ENCODE peak calls at places on chromosomes 12 and 14, in four cellular contexts. I, G, W and B are unnamed samples.

GRCh38 chr12:125436686-125437085 is 371.5 kb downstream of the AACS start:
- DNase-seq in I (no peak), W (no peak), G (no peak), B (no peak)

GRCh38 chr14:31893156-31893813 is 183.8 kb upstream of the ARHGAP5 start:
- DNase-seq in G (no peak), I (no peak), W (no peak), B (no peak)

GRCh38 chr14:69571879-69572633 is 2.6 kb downstream of the CCDC177 start:
- DNase-seq in G (peak), W (no peak), I (no peak), B (peak)

GRCh38 chr12:91111366-91112321 is at the start of gene LUM:
- DNase-seq in G (peak), W (no peak), I (no peak), B (no peak)

GRCh38 chr14:61444215-61444768 is 122.9 kb downstream of the PRKCH start:
- DNase-seq in G (no peak), I (no peak), W (no peak), B (no peak)

GRCh38 chr14:74459289-74459946 is 33.4 kb upstream of the SYNDIG1L start:
- DNase-seq in I (peak), W (no peak), G (peak), B (peak)

GRCh38 chr14:95185452-95186392 is 28.4 kb upstream of the DICER1 start:
- DNase-seq in G (no peak), I (no peak), W (no peak), B (no peak)

GRCh38 chr12:57240069-57240921 is 10.7 kb downstream of the STAC3 start:
- DNase-seq in G (peak), W (no peak), I (no peak), B (no peak)

GRCh38 chr14:36055052-36055378 is 121.5 kb downstream of the PTCSC3 start:
- DNase-seq in W (no peak), I (no peak), G (no peak), B (no peak)

GRCh38 chr12:62403031-62403430 is 63.6 kb upstream of the MON2 start:
- DNase-seq in W (no peak), G (no peak), I (no peak), B (no peak)

GRCh38 chr12:96889273-96889933 is 17.7 kb upstream of the NEDD1 start:
- DNase-seq in I (peak), G (no peak), W (no peak), B (no peak)

GRCh38 chr14:90698379-90698869 is 117.8 kb downstream of the TTC7B start:
- DNase-seq in G (peak), I (no peak), W (no peak), B (no peak)

GRCh38 chr12:79267580-79267979 is 403.0 kb downstream of the SYT1 start:
- DNase-seq in G (no peak), I (no peak), W (no peak), B (no peak)

GRCh38 chr14:103023881-103024473 is 33.4 kb downstream of the CDC42BPB start:
- DNase-seq in W (no peak), I (no peak), G (peak), B (no peak)

GRCh38 chr12:52241205-52241842 is 8.3 kb downstream of the KRT7 start:
- DNase-seq in G (peak), W (no peak), I (no peak), B (no peak)

GRCh38 chr12:56193025-56193578 is 3.8 kb upstream of the SMARCC2 start:
- DNase-seq in G (peak), W (peak), I (peak), B (peak)

GRCh38 chr14:105581551-105582341 is 55.4 kb downstream of the TMEM121 start:
- DNase-seq in W (peak), G (no peak), I (no peak), B (no peak)

GRCh38 chr12:33314223-33314622 is 125.4 kb downstream of the SYT10 start:
- DNase-seq in W (no peak), G (no peak), I (no peak), B (no peak)

GRCh38 chr12:26734510-26735248 is 98.3 kb downstream of the ITPR2 start:
- DNase-seq in W (no peak), G (no peak), I (no peak), B (no peak)

GRCh38 chr12:26735249-26735639 is 97.8 kb downstream of the ITPR2 start:
- DNase-seq in I (no peak), W (no peak), G (no peak), B (no peak)

GRCh38 chr12:26737487-26738030 is 95.4 kb downstream of the ITPR2 start:
- DNase-seq in W (no peak), G (no peak), I (no peak), B (no peak)

GRCh38 chr12:26740348-26740747 is 92.6 kb downstream of the ITPR2 start:
- DNase-seq in G (no peak), I (no peak), W (no peak), B (no peak)

GRCh38 chr12:26736563-26737486 is 96.2 kb downstream of the ITPR2 start:
- DNase-seq in W (no peak), G (no peak), I (no peak), B (peak)
- TF ChIP-seq PBX3 in W (no peak), G (no peak), I (no peak), B (no peak)

DNA sequence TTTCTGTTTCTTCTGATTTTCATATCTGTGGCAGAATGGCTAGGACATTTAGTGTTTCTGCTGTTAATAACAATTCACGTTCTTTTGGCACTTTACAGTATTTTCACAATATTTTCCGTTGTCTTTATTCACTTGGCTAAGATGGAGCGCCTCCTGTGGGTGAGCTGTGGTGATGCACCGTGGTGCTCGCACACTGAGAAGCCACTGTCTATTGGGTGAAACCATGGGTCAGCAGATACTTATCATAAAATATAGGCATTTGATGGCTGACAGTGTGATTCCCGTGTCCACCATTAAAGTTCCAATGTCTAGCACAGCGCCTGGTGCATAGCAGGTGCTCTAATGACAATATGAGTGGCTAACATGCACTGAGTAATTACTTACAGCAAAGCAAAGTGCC is 141.8 kb downstream of the VRK1 start:
- DNase-seq in I (no peak), G (no peak), W (no peak), B (no peak)
- TF ChIP-seq PBX3 in I (no peak), G (no peak), W (no peak), B (no peak)

GRCh38 chr14:68295316-68295816 is 475.8 kb downstream of the RAD51B start:
- DNase-seq in I (no peak), G (no peak), W (no peak), B (peak)
- TF ChIP-seq PBX3 in I (no peak), G (no peak), W (no peak), B (no peak)

GRCh38 chr12:122061253-122061652 is 17.3 kb upstream of the MLXIP start:
- DNase-seq in W (no peak), I (no peak), G (no peak), B (no peak)
- TF ChIP-seq PBX3 in W (no peak), I (no peak), G (no peak), B (no peak)